ENCODE peak calls at places on chromosome 10, in four cellular contexts. R, A, G and J are unnamed samples.

GRCh38 chr10:44462338-44462914 is 77.5 kb upstream of the CXCL12 start:
- DNase-seq in R (no peak), G (no peak), A (no peak), J (no peak)

GRCh38 chr10:125355657-125356056 is 195.3 kb upstream of the CTBP2 start:
- DNase-seq in A (no peak), R (no peak), G (no peak), J (no peak)

GRCh38 chr10:43793714-43794113 is 145.0 kb upstream of the ZNF32 start:
- DNase-seq in R (no peak), A (no peak), G (no peak), J (no peak)

GRCh38 chr10:97612386-97612785 is 20.9 kb downstream of the MORN4 start:
- DNase-seq in R (peak), A (peak), G (no peak), J (no peak)

GRCh38 chr10:97333601-97334369 is 744 bp downstream of the FRAT2 start:
- DNase-seq in G (peak), A (peak), R (no peak), J (peak)

GRCh38 chr10:50622497-50623298 is 1.1 kb downstream of the SGMS1 start:
- DNase-seq in R (no peak), G (peak), A (peak), J (peak)

GRCh38 chr10:78165172-78165571 is 131.5 kb downstream of the RPS24 start:
- DNase-seq in G (no peak), R (no peak), A (no peak), J (no peak)

GRCh38 chr10:17200885-17201164 is 647 bp downstream of the TRDMT1 start:
- DNase-seq in G (no peak), A (no peak), R (no peak), J (peak)

GRCh38 chr10:99965700-99966099 is 44.0 kb downstream of the DNMBP start:
- DNase-seq in R (no peak), G (no peak), A (no peak), J (no peak)

GRCh38 chr10:3375505-3375904 is 202.9 kb upstream of the PITRM1 start:
- DNase-seq in R (no peak), A (no peak), G (no peak), J (no peak)